ENCODE peak calls at places on chromosomes 13 and 19, in five cellular contexts. H is HFF-Myc, N is astrocyte of the cerebellum, D is tibial artery, Q is lower leg skin. Y is an unnamed sample.

GRCh38 chr19:10868872-10869547 is 2.3 kb upstream of the CARM1 start:
- DNase-seq in H (no peak), N (no peak), D (no peak), Q (no peak), Y (no peak)

GRCh38 chr19:511101-511841 is 4.0 kb downstream of the TPGS1 start:
- DNase-seq in H (no peak), N (no peak), D (no peak), Q (no peak), Y (peak; percentile 45)

GRCh38 chr13:27913116-27913515 is 6.7 kb upstream of the PDX1 start:
- DNase-seq in H (no peak), N (no peak), D (no peak), Q (no peak), Y (no peak)

GRCh38 chr19:54325194-54325621 is 12.2 kb upstream of the LILRA5 start:
- DNase-seq in H (peak; percentile 3), N (no peak), D (no peak), Q (peak; percentile 54), Y (peak; percentile 66)

GRCh38 chr19:30443531-30444252 is 71.5 kb downstream of the ZNF536 start:
- DNase-seq in H (no peak), N (no peak), D (peak; percentile 52), Q (no peak), Y (no peak)

GRCh38 chr13:83449666-83450395 is 432.4 kb downstream of the SLITRK1 start:
- DNase-seq in H (no peak), N (peak; percentile 16), D (no peak), Q (no peak), Y (no peak)

GRCh38 chr13:88424463-88424862 is 753.3 kb downstream of the SLITRK5 start:
- DNase-seq in H (no peak), N (no peak), D (no peak), Q (no peak), Y (no peak)

GRCh38 chr13:73204916-73205315 is 146.1 kb downstream of the KLF5 start:
- DNase-seq in H (no peak), N (no peak), D (no peak), Q (no peak), Y (no peak)

GRCh38 chr13:50122465-50122864 is 107.2 kb downstream of the KCNRG start:
- DNase-seq in H (no peak), N (no peak), D (no peak), Q (no peak), Y (no peak)

GRCh38 chr19:53877361-53877766 is 4.6 kb upstream of the PRKCG start:
- DNase-seq in H (no peak), N (no peak), D (no peak), Q (no peak), Y (no peak)

GRCh38 chr19:58559275-58560006 is 1.0 kb upstream of the UBE2M start:
- DNase-seq in H (peak; percentile 84), N (peak; percentile 60), D (peak; percentile 97), Q (peak; percentile 97), Y (peak; percentile 88)

GRCh38 chr19:17567940-17568339 is 12.5 kb downstream of the COLGALT1 start:
- DNase-seq in H (no peak), N (no peak), D (no peak), Q (no peak), Y (no peak)

GRCh38 chr19:20503536-20503935 is 62.0 kb downstream of the ZNF737 start:
- DNase-seq in H (no peak), N (no peak), D (no peak), Q (no peak), Y (no peak)

GRCh38 chr19:29532956-29533355 is 7.2 kb downstream of the VSTM2B start:
- DNase-seq in H (no peak), N (no peak), D (peak; percentile 59), Q (peak; percentile 46), Y (no peak)

GRCh38 chr13:36154567-36155231 is 23.5 kb upstream of the DCLK1 start:
- DNase-seq in H (no peak), N (no peak), D (no peak), Q (peak; percentile 86), Y (no peak)

GRCh38 chr19:55838251-55838650 is 1.9 kb downstream of the NLRP4 start:
- DNase-seq in H (no peak), N (no peak), D (no peak), Q (no peak), Y (no peak)

DNA sequence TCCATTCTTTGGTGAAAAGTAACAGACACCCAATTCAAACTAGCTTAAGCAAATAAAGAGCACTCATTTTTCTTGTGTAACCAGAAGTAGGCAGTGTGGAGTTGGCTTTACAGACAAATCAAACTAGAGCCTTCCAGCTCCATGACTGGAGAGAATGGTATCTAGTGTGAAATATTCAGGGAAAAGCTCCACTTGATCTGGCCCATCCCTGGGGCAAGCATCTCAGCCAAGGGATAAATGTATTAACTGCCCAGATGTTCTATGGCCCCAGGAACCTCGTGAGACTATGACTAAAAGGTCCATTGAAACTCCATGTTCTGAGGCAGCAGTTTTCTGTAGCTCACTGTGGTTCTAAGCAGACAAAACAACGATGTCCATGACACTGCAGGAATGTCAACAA is 49.9 kb downstream of the TBC1D4 start:
- DNase-seq in H (peak; percentile 15), N (no peak), D (no peak), Q (no peak), Y (no peak)
- TF ChIP-seq CTCF in H (no peak), N (no peak), D (no peak), Q (no peak), Y (peak; percentile 3)

DNA sequence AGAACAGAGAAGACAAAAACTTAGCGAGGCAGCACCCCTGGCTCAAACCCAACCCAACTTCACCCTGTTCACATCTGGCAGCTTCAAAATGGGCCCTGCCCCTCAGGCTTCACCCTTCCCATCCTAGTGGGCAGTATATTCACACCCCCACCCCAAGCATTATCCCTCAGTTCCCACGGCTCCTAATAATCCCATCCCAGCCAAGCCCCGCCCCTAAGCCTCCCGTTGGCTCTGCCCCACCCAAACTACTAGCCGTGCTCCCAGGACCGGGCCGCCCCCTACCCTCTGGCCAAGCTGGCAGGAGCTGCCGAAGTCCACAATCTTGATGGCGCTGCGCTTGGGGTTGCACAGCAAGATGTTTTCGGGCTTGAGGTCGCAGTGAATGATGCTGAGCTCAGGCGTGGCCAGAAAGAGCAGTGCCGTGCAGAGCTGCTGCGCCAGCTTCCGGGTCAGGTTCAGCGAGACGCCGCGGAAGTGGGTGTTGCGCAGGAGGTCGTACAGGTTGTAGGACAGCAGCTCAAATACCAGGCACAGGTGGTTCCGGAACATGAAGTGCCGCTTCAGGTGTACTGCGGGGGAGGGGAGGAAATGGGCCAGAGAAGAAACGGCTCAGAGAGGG is 5.8 kb downstream of the DYRK1B start:
- DNase-seq in H (no peak), N (no peak), D (peak; percentile 58), Q (no peak), Y (no peak)
- TF ChIP-seq CTCF in H (no peak), N (no peak), D (no peak), Q (no peak), Y (no peak)

GRCh38 chr19:42313096-42313839 is at the start of gene TMEM145:
- DNase-seq in H (no peak), N (no peak), D (no peak), Q (no peak), Y (peak; percentile 63)
- TF ChIP-seq CTCF in H (no peak), N (no peak), D (no peak), Q (no peak), Y (peak; percentile 5)

DNA sequence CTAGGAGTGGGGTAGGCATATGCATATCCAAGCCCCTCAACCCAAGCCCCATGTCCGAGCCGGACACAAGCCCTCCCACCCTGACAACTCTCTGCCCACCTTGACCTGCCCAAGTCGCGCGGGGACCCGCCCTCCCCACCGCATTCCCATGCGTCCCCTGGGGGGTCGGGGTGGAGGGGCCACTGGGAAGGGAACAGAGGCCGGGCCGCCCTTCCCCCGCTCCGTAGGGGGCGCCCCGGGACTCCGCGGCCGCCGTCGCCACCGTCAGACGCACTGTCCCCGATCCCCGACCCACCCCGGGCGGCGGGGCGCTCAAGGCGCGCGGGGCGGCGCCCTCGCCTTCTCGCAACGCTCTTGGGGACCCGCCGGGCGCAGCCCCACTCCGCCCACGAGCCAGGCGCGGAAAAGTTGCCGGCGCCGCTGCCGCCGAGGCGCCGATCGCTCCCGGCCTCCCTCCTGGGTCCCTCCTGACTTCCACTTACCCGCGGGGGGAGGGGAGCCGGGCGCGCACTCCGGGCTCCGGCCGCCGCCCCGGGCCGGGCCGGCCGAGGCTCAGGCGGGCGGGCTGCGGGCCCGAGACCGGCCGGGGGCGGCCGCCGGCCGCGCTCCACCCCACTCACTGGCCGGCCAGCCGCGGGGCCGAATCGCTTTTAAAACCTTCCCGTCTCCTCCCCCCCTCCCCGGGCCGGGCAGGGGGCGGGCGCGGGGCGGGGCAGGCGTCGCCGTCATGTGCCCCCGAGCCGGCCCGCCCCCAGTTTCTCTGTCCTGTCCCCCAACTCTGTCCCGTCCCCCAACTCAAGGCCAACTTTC is 34.4 kb upstream of the NANOS3 start:
- DNase-seq in H (no peak), N (no peak), D (peak; percentile 94), Q (peak; percentile 97), Y (peak; percentile 85)
- TF ChIP-seq CTCF in H (no peak), N (no peak), D (no peak), Q (no peak), Y (peak; percentile 19)

DNA sequence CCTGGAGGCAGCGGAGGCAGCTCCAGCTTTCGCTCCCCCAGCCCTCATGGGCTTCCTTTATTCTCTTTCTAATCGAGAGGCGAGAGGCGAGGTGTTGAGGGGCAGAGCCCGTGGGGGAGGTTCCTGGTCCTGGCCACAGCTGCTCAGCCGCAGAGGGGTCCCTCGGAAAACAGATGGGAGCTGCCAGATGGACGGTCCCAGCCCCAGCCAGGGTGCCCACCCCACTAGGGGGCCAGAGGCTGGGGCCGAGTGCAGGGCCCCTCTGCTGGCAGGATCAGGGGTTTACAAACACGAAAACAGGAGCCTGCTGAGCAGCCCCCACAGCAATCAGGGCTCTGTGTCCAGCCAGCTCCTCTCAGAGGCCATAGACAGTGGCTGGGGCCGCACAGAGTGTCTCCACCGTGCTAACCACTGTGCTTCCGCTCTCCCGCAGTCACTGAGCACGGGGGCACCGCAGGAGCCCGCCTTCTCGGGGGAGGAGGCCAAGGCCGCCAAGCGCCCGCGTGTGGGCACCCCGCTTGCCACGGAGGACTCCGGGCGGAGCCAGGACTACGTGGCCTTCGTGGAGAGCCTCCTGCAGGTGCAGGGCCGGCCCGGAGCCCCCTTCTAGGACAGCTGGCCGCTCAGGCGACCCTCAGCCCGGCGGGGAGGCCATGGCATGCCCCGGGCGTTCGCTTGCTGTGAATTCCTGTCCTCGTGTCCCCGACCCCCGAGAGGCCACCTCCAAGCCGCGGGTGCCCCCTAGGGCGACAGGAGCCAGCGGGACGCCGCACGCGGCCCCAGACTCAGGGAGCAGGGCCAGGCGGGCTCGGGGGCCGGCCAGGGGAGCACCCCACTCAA is 182.2 kb downstream of the KDM4B start:
- DNase-seq in H (no peak), N (no peak), D (peak; percentile 65), Q (peak; percentile 84), Y (no peak)
- TF ChIP-seq CTCF in H (no peak), N (no peak), D (no peak), Q (no peak), Y (no peak)

GRCh38 chr13:54536112-54536511 is 1507.5 kb downstream of the OLFM4 start:
- DNase-seq in H (no peak), N (no peak), D (no peak), Q (no peak), Y (no peak)
- TF ChIP-seq CTCF in H (no peak), N (peak; percentile 27), D (no peak), Q (no peak), Y (no peak)

Y was measured in GM10248.